ENCODE peak calls at places on chromosomes 2 and 18, in four cellular contexts. T is foreskin keratinocyte, K is ovary, I is GM10248. M is an unnamed sample.
A peak's percentile ranks its signal among the peaks of the same experiment; 100 is the strongest.

GRCh38 chr2:157722580-157723234 is 94.0 kb upstream of the ACVR1C start:
- DNase-seq in T (peak; percentile 22), K (no peak), I (no peak), M (no peak)

GRCh38 chr2:86073225-86073624 is 32.5 kb downstream of the POLR1A start:
- DNase-seq in T (no peak), K (no peak), I (no peak), M (no peak)

GRCh38 chr2:221572821-221573429 is 821 bp upstream of the EPHA4 start:
- DNase-seq in T (peak; percentile 60), K (peak; percentile 61), I (peak; percentile 46), M (no peak)

GRCh38 chr2:28684142-28684858 is 67.3 kb upstream of the PPP1CB start:
- DNase-seq in T (no peak), K (no peak), I (no peak), M (no peak)

GRCh38 chr2:195477248-195477995 is 179.6 kb upstream of the SLC39A10 start:
- DNase-seq in T (peak; percentile 87), K (no peak), I (no peak), M (no peak)

GRCh38 chr2:157052685-157053224 is 204.8 kb upstream of the GALNT5 start:
- DNase-seq in T (peak; percentile 50), K (no peak), I (no peak), M (no peak)

GRCh38 chr2:237139123-237139675 is 53.5 kb downstream of the COPS8 start:
- DNase-seq in T (no peak), K (no peak), I (no peak), M (no peak)

GRCh38 chr2:54975598-54976507 is 74.4 kb downstream of the RTN4 start:
- DNase-seq in T (no peak), K (no peak), I (no peak), M (no peak)

GRCh38 chr18:79404567-79404910 is 8.8 kb downstream of the NFATC1 start:
- DNase-seq in T (no peak), K (no peak), I (no peak), M (no peak)

GRCh38 chr2:128626758-128627515 is 308.3 kb upstream of the HS6ST1 start:
- DNase-seq in T (no peak), K (no peak), I (no peak), M (no peak)

GRCh38 chr2:130798472-130799221 is 38.1 kb upstream of the ARHGEF4 start:
- DNase-seq in T (no peak), K (peak; percentile 31), I (no peak), M (no peak)

GRCh38 chr2:11764359-11764758 is 17.9 kb downstream of the LPIN1 start:
- DNase-seq in T (no peak), K (no peak), I (no peak), M (no peak)

GRCh38 chr2:193101591-193101990 is 906.9 kb upstream of the TMEFF2 start:
- DNase-seq in T (no peak), K (no peak), I (no peak), M (no peak)

GRCh38 chr2:181161615-181162014 is 181.2 kb downstream of the UBE2E3 start:
- DNase-seq in T (no peak), K (no peak), I (no peak), M (no peak)

GRCh38 chr2:236646871-236647270 is 77.2 kb downstream of the ACKR3 start:
- DNase-seq in T (no peak), K (no peak), I (no peak), M (no peak)

GRCh38 chr2:18932864-18933263 is 343.5 kb upstream of the NT5C1B start:
- DNase-seq in T (no peak), K (no peak), I (no peak), M (no peak)

GRCh38 chr18:48894266-48894600 is 56.5 kb downstream of the SMAD7 start:
- DNase-seq in T (no peak), K (no peak), I (no peak), M (no peak)

GRCh38 chr2:106030287-106031268 is 163.5 kb downstream of the UXS1 start:
- DNase-seq in T (peak; percentile 17), K (peak; percentile 39), I (peak; percentile 32), M (no peak)

GRCh38 chr2:55268288-55268906 is 634 bp downstream of the MTIF2 start:
- DNase-seq in T (no peak), K (no peak), I (peak; percentile 15), M (no peak)

GRCh38 chr18:8742382-8743361 is 37.3 kb downstream of the MTCL1 start:
- DNase-seq in T (no peak), K (no peak), I (no peak), M (no peak)

GRCh38 chr2:239811001-239811798 is 213.9 kb downstream of the NDUFA10 start:
- DNase-seq in T (no peak), K (peak; percentile 6), I (no peak), M (no peak)

GRCh38 chr2:218257390-218257981 is 3.3 kb upstream of the GPBAR1 start:
- DNase-seq in T (peak; percentile 39), K (no peak), I (peak; percentile 71), M (peak; percentile 69)

GRCh38 chr18:57134564-57135211 is 12.2 kb upstream of the BOD1L2 start:
- DNase-seq in T (no peak), K (no peak), I (no peak), M (no peak)

GRCh38 chr2:201810592-201810991 is 4.3 kb downstream of the CDK15 start:
- DNase-seq in T (no peak), K (no peak), I (no peak), M (no peak)

GRCh38 chr2:11111811-11112425 is 43.3 kb upstream of the SLC66A3 start:
- DNase-seq in T (no peak), K (no peak), I (no peak), M (no peak)

GRCh38 chr2:20578895-20579825 is 71.7 kb downstream of the HS1BP3 start:
- DNase-seq in T (peak; percentile 98), K (peak; percentile 89), I (peak; percentile 75), M (no peak)

GRCh38 chr2:236547725-236548124 is 21.9 kb upstream of the ACKR3 start:
- DNase-seq in T (no peak), K (no peak), I (no peak), M (no peak)

GRCh38 chr2:46647041-46647440 is 167.7 kb downstream of the TMEM247 start:
- DNase-seq in T (no peak), K (no peak), I (no peak), M (no peak)

GRCh38 chr2:26172866-26173595 is at the start of gene GAREM2:
- DNase-seq in T (no peak), K (no peak), I (no peak), M (no peak)

GRCh38 chr2:76692896-76693295 is 829.3 kb downstream of the LRRTM4 start:
- DNase-seq in T (no peak), K (no peak), I (no peak), M (no peak)

GRCh38 chr2:76684762-76685161 is 837.4 kb downstream of the LRRTM4 start:
- DNase-seq in T (no peak), K (no peak), I (no peak), M (no peak)

DNA sequence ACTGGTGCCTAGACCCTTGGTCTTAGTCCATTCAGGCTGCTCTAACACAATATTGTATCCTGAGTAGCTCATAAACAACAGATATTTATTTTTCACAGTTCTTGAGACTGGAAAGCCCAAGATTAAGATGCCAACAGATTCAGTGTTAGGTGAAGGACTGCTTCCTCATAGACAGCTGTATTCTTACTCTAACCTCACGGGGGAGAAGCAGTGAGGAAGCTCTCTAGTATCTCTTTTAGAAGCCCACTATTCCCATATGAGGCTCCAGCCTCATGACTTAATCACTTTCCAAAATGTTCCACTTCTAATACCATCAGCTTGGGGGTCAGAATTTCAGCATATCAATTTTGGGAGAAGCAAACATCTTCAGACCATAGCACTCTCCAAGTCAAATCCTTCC is 833.4 kb downstream of the LRRTM4 start:
- DNase-seq in T (no peak), K (no peak), I (no peak), M (no peak)
- TF ChIP-seq CTCF in T (no peak), K (no peak), I (no peak), M (no peak)

DNA sequence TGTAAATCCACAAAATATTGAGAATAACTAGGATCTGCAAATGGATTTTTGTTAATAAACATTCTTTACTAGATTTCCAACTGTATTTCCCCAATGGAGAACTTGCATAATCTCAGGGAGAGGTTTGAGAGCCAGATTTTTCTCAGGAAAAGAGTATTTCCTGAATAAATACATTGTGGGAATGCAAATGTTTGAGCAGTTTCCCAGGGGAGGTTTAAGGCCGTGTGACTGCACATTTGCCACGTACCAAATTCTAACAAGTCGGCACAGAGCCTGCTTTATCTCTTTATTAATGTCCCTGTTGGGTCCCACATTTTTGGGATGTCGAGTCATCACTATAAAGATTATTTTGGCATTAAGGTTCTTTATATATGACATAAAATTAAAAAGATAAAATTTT is 27.0 kb downstream of the TFPI start:
- DNase-seq in T (no peak), K (no peak), I (no peak), M (no peak)
- TF ChIP-seq CTCF in T (no peak), K (no peak), I (no peak), M (no peak)

GRCh38 chr18:59839931-59840685 is 59.7 kb upstream of the PMAIP1 start:
- DNase-seq in T (no peak), K (no peak), I (no peak), M (no peak)
- TF ChIP-seq CTCF in T (peak; percentile 50), K (no peak), I (no peak), M (peak; percentile 1)

GRCh38 chr18:5787936-5788335 is 107.4 kb downstream of the TMEM200C start:
- DNase-seq in T (no peak), K (no peak), I (no peak), M (no peak)
- TF ChIP-seq CTCF in T (no peak), K (no peak), I (no peak), M (no peak)

GRCh38 chr18:12686100-12686499 is 16.4 kb downstream of the CEP76 start:
- DNase-seq in T (peak; percentile 23), K (no peak), I (no peak), M (no peak)
- TF ChIP-seq CTCF in T (peak; percentile 53), K (no peak), I (no peak), M (no peak)

GRCh38 chr2:119723784-119724467 is 35.8 kb upstream of the PTPN4 start:
- DNase-seq in T (no peak), K (no peak), I (no peak), M (no peak)
- TF ChIP-seq CTCF in T (no peak), K (no peak), I (no peak), M (no peak)

GRCh38 chr18:45619826-45620201 is 4.5 kb downstream of the SLC14A2 start:
- DNase-seq in T (no peak), K (no peak), I (no peak), M (no peak)

GRCh38 chr18:45621068-45621511 is 5.8 kb downstream of the SLC14A2 start:
- DNase-seq in T (no peak), K (peak; percentile 49), I (peak; percentile 69), M (peak; percentile 18)

GRCh38 chr18:45617284-45617683 is 2.0 kb downstream of the SLC14A2 start:
- DNase-seq in T (peak; percentile 80), K (peak; percentile 79), I (no peak), M (no peak)

DNA sequence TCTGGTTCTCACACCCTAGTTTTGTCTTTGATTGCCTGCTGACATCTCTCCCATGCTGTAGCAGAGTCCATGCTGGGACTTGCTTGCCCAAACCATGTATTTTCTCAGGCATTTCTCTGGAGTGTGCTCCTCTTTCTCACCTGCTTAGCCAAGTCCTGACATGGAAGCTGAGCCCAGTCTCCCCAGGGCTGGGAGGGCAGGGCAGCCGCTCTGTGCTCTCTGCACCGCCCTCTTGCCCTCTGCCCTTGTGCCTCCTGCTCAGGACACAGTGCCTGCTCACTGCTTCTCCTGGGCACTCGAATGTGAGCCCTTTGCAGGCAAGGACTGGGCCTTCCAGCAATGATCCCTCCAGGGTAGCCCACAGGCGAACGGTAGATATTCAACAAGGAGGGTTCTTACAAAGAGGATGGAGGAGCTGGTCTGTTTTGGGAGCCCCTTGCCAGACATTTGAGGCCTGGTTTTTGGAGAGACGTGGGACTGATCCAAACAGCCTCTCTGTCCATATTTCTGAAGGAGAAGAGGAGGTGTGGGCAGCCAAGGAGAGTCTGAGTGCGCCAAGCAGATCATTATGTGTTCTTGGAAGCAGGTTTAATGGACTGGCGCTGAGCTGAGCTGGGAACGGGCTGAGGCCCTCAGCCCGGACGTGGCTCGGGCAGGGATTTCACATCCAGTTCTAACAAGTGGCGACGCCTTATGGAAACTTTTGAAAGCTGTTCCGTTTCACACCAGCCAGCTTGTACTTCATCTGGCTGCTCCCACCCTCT is 4.0 kb downstream of the SLC14A2 start:
- DNase-seq in T (peak; percentile 60), K (peak; percentile 35), I (no peak), M (no peak)
- TF ChIP-seq CTCF in T (peak; percentile 25), K (no peak), I (no peak), M (no peak)